ENCODE peak calls at places on chromosomes 7 and 10, in eight cellular contexts. B is astrocyte of the spinal cord; J is posterior vena cava; I is testis; M is AG04450; O is activated CD4-positive, alpha-beta T cell treated with anti-CD3 and anti-CD28 coated beads for 48 hours; P is iris pigment epithelial cell; Z is HFFc6. V is an unnamed sample.

GRCh38 chr7:36207451-36208291 is 54.6 kb downstream of the EEPD1 start:
- DNase-seq in Z (peak), O (no peak), J (peak), I (peak), M (peak), B (peak), P (peak), V (no peak)

GRCh38 chr7:108596560-108596959 is 26.9 kb downstream of the DNAJB9 start:
- DNase-seq in I (no peak), B (no peak), Z (no peak), M (no peak), J (no peak), P (no peak), O (no peak), V (no peak)

GRCh38 chr10:6701289-6701688 is 121.2 kb upstream of the PRKCQ start:
- DNase-seq in B (no peak), P (no peak), Z (no peak), O (peak), M (no peak), J (no peak), I (no peak), V (peak)

GRCh38 chr10:102302611-102303010 is 57.3 kb downstream of the GBF1 start:
- DNase-seq in B (no peak), J (no peak), Z (peak), P (peak), I (no peak), O (no peak), M (no peak), V (no peak)

GRCh38 chr7:36683695-36684357 is 40.5 kb downstream of the AOAH start:
- DNase-seq in Z (no peak), M (no peak), B (peak), I (no peak), J (no peak), O (peak), P (no peak), V (peak)

GRCh38 chr7:91287685-91288084 is 23.5 kb downstream of the FZD1 start:
- DNase-seq in O (no peak), Z (no peak), B (peak), J (no peak), P (no peak), I (no peak), M (no peak), V (no peak)

GRCh38 chr7:141533149-141533949 is 17.9 kb upstream of the AGK start:
- DNase-seq in O (peak), Z (peak), M (peak), B (peak), P (peak), I (peak), J (peak), V (peak)

GRCh38 chr7:94123136-94123535 is 119.0 kb upstream of the BET1 start:
- DNase-seq in B (no peak), O (no peak), Z (no peak), M (no peak), J (no peak), P (peak), I (no peak), V (no peak)

GRCh38 chr10:88482220-88482619 is 100.9 kb downstream of the RNLS start:
- DNase-seq in Z (no peak), B (no peak), M (no peak), P (no peak), O (no peak), I (no peak), J (no peak), V (no peak)

GRCh38 chr7:18162653-18163052 is 135.0 kb upstream of the PRPS1L1 start:
- DNase-seq in M (no peak), Z (no peak), P (no peak), J (no peak), O (no peak), I (no peak), B (no peak), V (no peak)

GRCh38 chr10:117266812-117267211 is 25.9 kb downstream of the SLC18A2 start:
- DNase-seq in J (no peak), B (no peak), O (no peak), Z (no peak), I (no peak), P (no peak), M (no peak), V (no peak)

GRCh38 chr7:50679218-50680007 is 103.3 kb downstream of the GRB10 start:
- DNase-seq in Z (peak), P (peak), J (no peak), I (no peak), B (peak), O (no peak), M (no peak), V (no peak)

GRCh38 chr10:1531883-1532597 is 205.3 kb downstream of the ADARB2 start:
- DNase-seq in I (no peak), B (no peak), Z (no peak), P (no peak), O (no peak), J (peak), M (no peak), V (no peak)

GRCh38 chr10:18333616-18334015 is 193.4 kb downstream of the CACNB2 start:
- DNase-seq in M (no peak), P (no peak), B (no peak), I (no peak), O (no peak), Z (no peak), J (no peak), V (no peak)

GRCh38 chr7:135744938-135745701 is 3.5 kb downstream of the FAM180A start:
- DNase-seq in I (no peak), M (peak), Z (peak), J (no peak), B (peak), P (peak), O (no peak), V (no peak)

GRCh38 chr10:124737221-124737620 is 7.0 kb downstream of the FAM53B start:
- DNase-seq in J (peak), P (no peak), M (no peak), I (no peak), Z (no peak), B (no peak), O (no peak), V (no peak)

GRCh38 chr7:96962221-96962620 is 43.1 kb upstream of the DLX6 start:
- DNase-seq in I (no peak), B (peak), Z (no peak), P (no peak), O (no peak), M (no peak), J (peak), V (no peak)

GRCh38 chr10:86962981-86963310 is 4.5 kb downstream of the SNCG start:
- DNase-seq in B (no peak), O (no peak), J (peak), P (no peak), Z (no peak), I (peak), M (no peak), V (no peak)

GRCh38 chr7:4268040-4268965 is 413.8 kb upstream of the FOXK1 start:
- DNase-seq in B (no peak), I (no peak), P (no peak), J (no peak), M (no peak), Z (no peak), O (no peak), V (no peak)

GRCh38 chr10:47264797-47265281 is 35.2 kb upstream of the GDF10 start:
- DNase-seq in Z (no peak), I (no peak), J (peak), P (no peak), M (no peak), B (no peak), O (peak), V (peak)

GRCh38 chr7:16619979-16620408 is 25.6 kb downstream of the ANKMY2 start:
- DNase-seq in B (peak), J (no peak), O (peak), P (peak), M (no peak), Z (no peak), I (no peak), V (peak)

V was measured in activated CD8-positive, alpha-beta T cell treated with anti-CD3 and anti-CD28 coated beads for 36 hours.